ENCODE peak calls at places on chromosomes 12 and 14, in four cellular contexts. H is K562, D is H1, E is HepG2. X is an unnamed sample.

GRCh38 chr12:1630081-1630826 is 1.2 kb downstream of the WNT5B start:
- DNase-seq in H (no peak), D (no peak), E (no peak), X (no peak)

GRCh38 chr14:71202881-71203280 is 295.6 kb downstream of the PCNX1 start:
- DNase-seq in H (no peak), D (no peak), E (no peak), X (no peak)

GRCh38 chr12:90909069-90909676 is 45.8 kb downstream of the CCER1 start:
- DNase-seq in H (peak; percentile 4), D (no peak), E (peak; percentile 6), X (peak; percentile 38)

GRCh38 chr14:57747036-57747435 is 118.9 kb downstream of the SLC35F4 start:
- DNase-seq in H (no peak), D (no peak), E (no peak), X (peak; percentile 35)

GRCh38 chr12:102955926-102956737 is 1.3 kb upstream of the ASCL1 start:
- DNase-seq in H (no peak), D (no peak), E (no peak), X (no peak)

GRCh38 chr12:43338848-43339526 is 213.0 kb downstream of the ADAMTS20 start:
- DNase-seq in H (no peak), D (peak; percentile 2), E (peak; percentile 2), X (peak; percentile 16)

GRCh38 chr12:8644345-8645248 is 18.0 kb downstream of the MFAP5 start:
- DNase-seq in H (no peak), D (no peak), E (no peak), X (no peak)

GRCh38 chr12:131827961-131828534 is at the start of gene MMP17:
- DNase-seq in H (peak; percentile 86), D (no peak), E (no peak), X (no peak)

GRCh38 chr14:34872822-34873590 is 2.2 kb downstream of the BAZ1A start:
- DNase-seq in H (no peak), D (no peak), E (peak; percentile 90), X (no peak)

GRCh38 chr12:87953257-87953860 is 75.8 kb downstream of the C12orf50 start:
- DNase-seq in H (no peak), D (no peak), E (peak; percentile 15), X (peak; percentile 41)

GRCh38 chr12:2639020-2639298 is 155.8 kb upstream of the FKBP4 start:
- DNase-seq in H (no peak), D (no peak), E (no peak), X (no peak)

GRCh38 chr12:91620422-91620821 is 437.8 kb upstream of the DCN start:
- DNase-seq in H (no peak), D (no peak), E (no peak), X (no peak)

GRCh38 chr12:8912910-8913309 is 1.4 kb upstream of the PHC1 start:
- DNase-seq in H (peak; percentile 12), D (no peak), E (no peak), X (no peak)

GRCh38 chr12:75727577-75727976 is 216.2 kb upstream of the KRR1 start:
- DNase-seq in H (no peak), D (no peak), E (peak; percentile 18), X (no peak)

GRCh38 chr12:54977155-54977554 is 7.4 kb downstream of the TESPA1 start:
- DNase-seq in H (no peak), D (no peak), E (no peak), X (no peak)

GRCh38 chr14:99425272-99425681 is 55.4 kb downstream of the SETD3 start:
- DNase-seq in H (no peak), D (no peak), E (no peak), X (no peak)

GRCh38 chr14:95758331-95758730 is 44.4 kb upstream of the TCL1A start:
- DNase-seq in H (no peak), D (no peak), E (no peak), X (no peak)

GRCh38 chr12:96198970-96199369 is 4.8 kb downstream of the ELK3 start:
- DNase-seq in H (no peak), D (no peak), E (no peak), X (peak; percentile 87)

GRCh38 chr14:60506010-60506409 is 2.9 kb upstream of the SIX6 start:
- DNase-seq in H (no peak), D (no peak), E (no peak), X (no peak)

GRCh38 chr12:31353730-31354708 is 28.1 kb upstream of the SINHCAF start:
- DNase-seq in H (no peak), D (no peak), E (no peak), X (no peak)

GRCh38 chr12:24838531-24838950 is 110.4 kb downstream of the BCAT1 start:
- DNase-seq in H (no peak), D (no peak), E (no peak), X (no peak)

GRCh38 chr12:80565276-80565675 is 121.2 kb downstream of the PTPRQ start:
- DNase-seq in H (no peak), D (no peak), E (no peak), X (no peak)

GRCh38 chr14:77641207-77641533 is 24.7 kb upstream of the SPTLC2 start:
- DNase-seq in H (no peak), D (no peak), E (no peak), X (no peak)

GRCh38 chr14:42490536-42490935 is 883.9 kb downstream of the LRFN5 start:
- DNase-seq in H (no peak), D (no peak), E (no peak), X (no peak)

GRCh38 chr12:108761226-108761625 is 29.9 kb upstream of the CORO1C start:
- DNase-seq in H (no peak), D (no peak), E (no peak), X (no peak)

GRCh38 chr14:50657753-50658152 is 10.4 kb downstream of the SAV1 start:
- DNase-seq in H (no peak), D (no peak), E (no peak), X (no peak)

GRCh38 chr12:43896496-43896895 is 60.6 kb downstream of the TMEM117 start:
- DNase-seq in H (no peak), D (no peak), E (no peak), X (no peak)

GRCh38 chr12:92557422-92557724 is 145.4 kb upstream of the PLEKHG7 start:
- DNase-seq in H (no peak), D (no peak), E (no peak), X (no peak)

GRCh38 chr12:132190834-132191500 is 46.7 kb downstream of the NOC4L start:
- DNase-seq in H (no peak), D (no peak), E (no peak), X (no peak)

GRCh38 chr12:52307836-52308806 is 13.1 kb downstream of the KRT83 start:
- DNase-seq in H (no peak), D (peak; percentile 23), E (no peak), X (peak; percentile 24)

GRCh38 chr12:52305921-52306705 is 14.8 kb upstream of the KRT81 start:
- DNase-seq in H (no peak), D (no peak), E (no peak), X (no peak)

GRCh38 chr12:52311282-52311643 is 9.9 kb downstream of the KRT83 start:
- DNase-seq in H (no peak), D (no peak), E (no peak), X (no peak)

GRCh38 chr12:52310622-52311281 is 10.4 kb downstream of the KRT83 start:
- DNase-seq in H (no peak), D (no peak), E (no peak), X (no peak)

GRCh38 chr12:52308807-52309425 is 12.3 kb downstream of the KRT83 start:
- DNase-seq in H (no peak), D (no peak), E (no peak), X (no peak)
- H3K4me3 ChIP-seq in H (no peak overlapping the region), D (peak overlapping the region; percentile 39), E (no peak overlapping the region), X (peak overlapping the region; percentile 58)

GRCh38 chr12:46208370-46208769 is 60.5 kb downstream of the SLC38A1 start:
- DNase-seq in H (no peak), D (no peak), E (no peak), X (no peak)

GRCh38 chr12:46212108-46212982 is 56.5 kb downstream of the SLC38A1 start:
- DNase-seq in H (no peak), D (no peak), E (no peak), X (no peak)

GRCh38 chr12:46209165-46209564 is 59.7 kb downstream of the SLC38A1 start:
- DNase-seq in H (no peak), D (no peak), E (no peak), X (no peak)

GRCh38 chr12:46210835-46211439 is 57.9 kb downstream of the SLC38A1 start:
- DNase-seq in H (no peak), D (no peak), E (no peak), X (no peak)

DNA sequence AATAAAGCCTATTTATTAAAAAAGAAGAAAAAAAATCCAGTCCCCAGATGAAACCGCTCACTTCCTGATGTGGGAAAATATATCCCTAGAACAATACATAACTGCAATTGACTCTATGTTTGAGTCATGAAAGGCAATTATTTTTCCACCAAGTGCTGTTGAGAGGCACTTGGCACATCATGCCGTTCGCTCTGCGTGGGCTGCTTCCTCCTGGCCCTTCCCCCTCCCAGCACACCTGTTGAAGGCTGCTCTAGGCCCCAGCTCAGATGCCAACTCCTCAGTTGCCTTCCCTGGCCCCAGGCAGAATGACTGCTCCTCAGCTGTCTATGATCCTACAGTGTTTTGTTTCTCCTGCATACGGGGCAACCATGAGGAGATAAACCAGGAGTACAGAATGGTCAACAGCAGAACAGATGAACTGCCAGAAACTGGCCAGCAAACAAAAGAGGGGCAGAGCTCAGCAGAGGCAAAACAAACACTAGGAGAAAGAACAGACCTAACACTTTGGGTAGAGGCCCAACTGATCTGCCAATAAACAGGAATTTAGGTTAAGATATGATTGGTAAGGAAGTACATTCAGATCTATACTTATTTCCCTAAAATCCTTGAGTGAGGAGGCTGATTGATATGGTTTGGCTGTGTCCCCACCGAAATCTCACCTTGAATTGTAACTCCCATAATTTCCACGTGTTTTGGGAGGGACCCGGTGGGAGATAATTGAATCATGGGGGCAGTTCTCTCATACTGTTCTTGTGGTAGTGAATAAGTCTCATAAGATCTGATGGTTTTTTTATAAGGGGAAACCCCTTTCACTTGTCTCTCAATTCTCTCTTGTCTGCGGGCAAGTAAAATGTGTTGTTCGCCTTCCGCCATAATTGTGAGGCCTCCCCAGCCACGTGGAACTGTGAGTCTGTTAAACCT is 58.7 kb downstream of the SLC38A1 start:
- DNase-seq in H (no peak), D (no peak), E (peak; percentile 11), X (no peak)
- TF ChIP-seq FOSL1 in H (no peak), D (no peak), E (no peak), X (no peak)

DNA sequence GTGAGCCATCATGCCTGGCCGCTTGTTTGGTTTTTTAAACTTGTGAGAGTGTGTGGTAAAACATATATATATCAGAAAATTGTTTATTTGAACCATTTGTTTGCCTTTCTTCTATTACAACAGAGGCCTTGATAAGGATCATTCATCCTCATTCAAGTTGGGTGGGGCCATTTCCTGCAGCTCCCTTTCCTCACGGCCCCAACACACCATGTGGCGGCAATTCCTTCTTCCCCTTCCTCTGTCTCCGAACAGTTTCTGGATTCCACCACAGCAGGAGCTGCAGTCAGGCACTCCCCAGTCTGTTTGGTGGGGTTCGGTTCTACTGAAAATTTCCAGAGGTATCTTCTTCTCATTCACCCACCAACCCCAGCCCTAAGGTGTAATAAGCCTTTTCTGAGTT is 42.0 kb upstream of the RASSF3 start:
- DNase-seq in H (peak; percentile 28), D (no peak), E (no peak), X (no peak)
- H2AFZ ChIP-seq in H (peak overlapping the region; percentile 28), D (no peak overlapping the region), E (no peak overlapping the region), X (no peak overlapping the region)

DNA sequence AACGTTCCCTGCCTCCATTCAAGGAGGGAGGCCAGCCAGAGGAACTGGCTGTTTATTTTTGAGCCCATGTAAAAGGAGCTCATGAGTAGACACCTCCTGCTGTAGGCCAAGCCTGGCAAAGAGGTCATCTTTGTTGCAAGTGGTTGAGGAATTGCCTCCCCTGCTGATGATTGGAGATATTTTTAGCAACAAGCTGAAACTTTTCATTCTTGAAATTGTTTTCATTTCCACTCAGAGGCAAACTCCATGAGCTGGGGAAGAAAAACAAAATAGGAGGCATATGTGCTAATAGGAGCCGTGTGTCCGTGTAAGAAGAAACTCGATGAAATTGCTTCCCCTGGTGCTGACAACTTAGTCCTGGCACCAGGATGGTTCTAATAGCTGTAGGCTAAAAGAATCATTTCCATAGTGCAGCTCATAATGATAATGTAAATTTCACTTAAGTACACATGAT is 440.1 kb upstream of the FAR2 start:
- DNase-seq in H (no peak), D (no peak), E (no peak), X (no peak)
- H3K4me3 ChIP-seq in H (no peak overlapping the region), D (no peak overlapping the region), E (no peak overlapping the region), X (no peak overlapping the region)